ENCODE peak calls at places on chromosomes 3 and 15, in four cellular contexts. Y is GM12878, E is A549, K is K562. R is an unnamed sample.
A peak's percentile ranks its signal among the peaks of the same experiment; 100 is the strongest.

GRCh38 chr3:66618066-66618465 is 117.2 kb upstream of the LRIG1 start:
- DNase-seq in Y (no peak), E (no peak), K (no peak), R (no peak)

GRCh38 chr3:59273976-59274375 is 224.2 kb upstream of the CFAP20DC start:
- DNase-seq in Y (no peak), E (no peak), K (no peak), R (no peak)

GRCh38 chr15:87638554-87639083 is 617.9 kb downstream of the NTRK3 start:
- DNase-seq in Y (no peak), E (no peak), K (no peak), R (no peak)

GRCh38 chr3:126745760-126746394 is 41.8 kb downstream of the CHCHD6 start:
- DNase-seq in Y (no peak), E (no peak), K (no peak), R (no peak)

GRCh38 chr15:26972636-26973035 is 1.7 kb downstream of the GABRG3 start:
- DNase-seq in Y (no peak), E (no peak), K (no peak), R (no peak)

GRCh38 chr3:16060358-16060852 is 114.1 kb upstream of the GALNT15 start:
- DNase-seq in Y (no peak), E (peak; percentile 96), K (peak; percentile 6), R (peak; percentile 98)

GRCh38 chr15:96066126-96066525 is 264.4 kb upstream of the NR2F2 start:
- DNase-seq in Y (no peak), E (no peak), K (no peak), R (no peak)

GRCh38 chr3:132972333-132972732 is 65.9 kb upstream of the TMEM108 start:
- DNase-seq in Y (no peak), E (no peak), K (peak; percentile 1), R (no peak)

GRCh38 chr15:90862964-90863721 is 5.2 kb upstream of the FURIN start:
- DNase-seq in Y (no peak), E (no peak), K (no peak), R (no peak)

GRCh38 chr15:74789171-74789627 is 7.3 kb downstream of the CSK start:
- DNase-seq in Y (no peak), E (no peak), K (no peak), R (no peak)

GRCh38 chr15:41115088-41115651 is 910 bp downstream of the INO80 start:
- DNase-seq in Y (peak; percentile 25), E (no peak), K (no peak), R (peak; percentile 58)

GRCh38 chr3:128395500-128396125 is 71.1 kb downstream of the DNAJB8 start:
- DNase-seq in Y (no peak), E (no peak), K (peak; percentile 47), R (no peak)

GRCh38 chr3:128091586-128091985 is 32.0 kb downstream of the RUVBL1 start:
- DNase-seq in Y (no peak), E (no peak), K (no peak), R (no peak)

GRCh38 chr3:156763931-156764720 is 62.0 kb upstream of the LEKR1 start:
- DNase-seq in Y (no peak), E (no peak), K (no peak), R (no peak)

GRCh38 chr3:42847731-42848130 is 27.9 kb downstream of the CYP8B1 start:
- DNase-seq in Y (no peak), E (no peak), K (no peak), R (no peak)

GRCh38 chr3:161454615-161455014 is 42.0 kb upstream of the OTOL1 start:
- DNase-seq in Y (no peak), E (no peak), K (no peak), R (no peak)

GRCh38 chr3:117149577-117149976 is 440.0 kb downstream of the TUSC7 start:
- DNase-seq in Y (no peak), E (no peak), K (no peak), R (no peak)

GRCh38 chr3:37251993-37252392 is 77.6 kb upstream of the LRRFIP2 start:
- DNase-seq in Y (no peak), E (no peak), K (no peak), R (no peak)

GRCh38 chr3:117047951-117048705 is 338.5 kb downstream of the TUSC7 start:
- DNase-seq in Y (no peak), E (no peak), K (no peak), R (no peak)

GRCh38 chr3:11637901-11638668 is 5.6 kb downstream of the VGLL4 start:
- DNase-seq in Y (no peak), E (no peak), K (peak; percentile 12), R (no peak)

GRCh38 chr3:49723301-49723630 is 485 bp downstream of the GMPPB start:
- DNase-seq in Y (no peak), E (no peak), K (peak; percentile 63), R (peak; percentile 40)

GRCh38 chr15:81529444-81529950 is 155.5 kb upstream of the TMC3 start:
- DNase-seq in Y (no peak), E (no peak), K (no peak), R (no peak)

GRCh38 chr3:53493997-53494791 is at the start of gene CACNA1D:
- DNase-seq in Y (no peak), E (no peak), K (no peak), R (no peak)

GRCh38 chr3:43525941-43526607 is 95.7 kb downstream of the ANO10 start:
- DNase-seq in Y (no peak), E (no peak), K (no peak), R (no peak)

GRCh38 chr3:138271189-138271794 is 58.4 kb downstream of the NME9 start:
- DNase-seq in Y (peak; percentile 24), E (no peak), K (no peak), R (no peak)

GRCh38 chr3:169104541-169104940 is 559.0 kb downstream of the MECOM start:
- DNase-seq in Y (no peak), E (no peak), K (no peak), R (no peak)

GRCh38 chr3:78994174-78995027 is 773.4 kb downstream of the ROBO1 start:
- DNase-seq in Y (no peak), E (no peak), K (no peak), R (peak; percentile 66)

GRCh38 chr15:59885832-59886231 is 118.3 kb upstream of the FOXB1 start:
- DNase-seq in Y (no peak), E (no peak), K (no peak), R (no peak)

GRCh38 chr3:138437281-138437680 is 2.9 kb downstream of the ESYT3 start:
- DNase-seq in Y (no peak), E (no peak), K (no peak), R (no peak)

GRCh38 chr3:100769693-100770092 is 60.4 kb downstream of the TFG start:
- DNase-seq in Y (no peak), E (no peak), K (no peak), R (no peak)

GRCh38 chr3:36905545-36905944 is 39.3 kb downstream of the TRANK1 start:
- DNase-seq in Y (no peak), E (no peak), K (peak; percentile 46), R (no peak)

GRCh38 chr15:79601376-79601775 is 169.2 kb downstream of the MINAR1 start:
- DNase-seq in Y (no peak), E (no peak), K (no peak), R (no peak)

GRCh38 chr3:130849111-130849552 is 44.8 kb upstream of the ATP2C1 start:
- DNase-seq in Y (no peak), E (no peak), K (peak; percentile 59), R (no peak)

GRCh38 chr3:38724392-38724736 is 74.9 kb upstream of the SCN5A start:
- DNase-seq in Y (no peak), E (no peak), K (no peak), R (no peak)

GRCh38 chr3:17969985-17970568 is 227.6 kb upstream of the TBC1D5 start:
- DNase-seq in Y (no peak), E (no peak), K (no peak), R (no peak)

GRCh38 chr3:122021811-122022401 is at the start of gene ILDR1:
- DNase-seq in Y (no peak), E (peak; percentile 15), K (peak; percentile 5), R (no peak)

GRCh38 chr15:96115642-96116041 is 214.9 kb upstream of the NR2F2 start:
- DNase-seq in Y (no peak), E (no peak), K (no peak), R (no peak)

GRCh38 chr3:141998674-141999290 is 122.3 kb downstream of the ATP1B3 start:
- DNase-seq in Y (no peak), E (peak; percentile 7), K (no peak), R (peak; percentile 14)

GRCh38 chr3:85890043-85890555 is 931.3 kb downstream of the CADM2 start:
- DNase-seq in Y (no peak), E (no peak), K (no peak), R (no peak)
- TF ChIP-seq POLR2AphosphoS2 in Y (no peak), E (no peak), K (no peak), R (no peak)

GRCh38 chr15:69060041-69060481 is 45.6 kb downstream of the NOX5 start:
- DNase-seq in Y (no peak), E (no peak), K (no peak), R (no peak)

GRCh38 chr15:69055251-69055650 is 40.8 kb downstream of the NOX5 start:
- DNase-seq in Y (no peak), E (no peak), K (no peak), R (no peak)

GRCh38 chr15:69059170-69059943 is 44.9 kb downstream of the NOX5 start:
- DNase-seq in Y (peak; percentile 19), E (peak; percentile 99), K (peak; percentile 89), R (peak; percentile 83)

GRCh38 chr15:69060744-69061143 is 46.2 kb downstream of the NOX5 start:
- DNase-seq in Y (no peak), E (no peak), K (no peak), R (no peak)

GRCh38 chr15:69056365-69056764 is 41.9 kb downstream of the NOX5 start:
- DNase-seq in Y (no peak), E (no peak), K (no peak), R (no peak)
- TF ChIP-seq REST in Y (peak; percentile 56), E (peak; percentile 82), K (peak; percentile 81), R (peak; percentile 41)

DNA sequence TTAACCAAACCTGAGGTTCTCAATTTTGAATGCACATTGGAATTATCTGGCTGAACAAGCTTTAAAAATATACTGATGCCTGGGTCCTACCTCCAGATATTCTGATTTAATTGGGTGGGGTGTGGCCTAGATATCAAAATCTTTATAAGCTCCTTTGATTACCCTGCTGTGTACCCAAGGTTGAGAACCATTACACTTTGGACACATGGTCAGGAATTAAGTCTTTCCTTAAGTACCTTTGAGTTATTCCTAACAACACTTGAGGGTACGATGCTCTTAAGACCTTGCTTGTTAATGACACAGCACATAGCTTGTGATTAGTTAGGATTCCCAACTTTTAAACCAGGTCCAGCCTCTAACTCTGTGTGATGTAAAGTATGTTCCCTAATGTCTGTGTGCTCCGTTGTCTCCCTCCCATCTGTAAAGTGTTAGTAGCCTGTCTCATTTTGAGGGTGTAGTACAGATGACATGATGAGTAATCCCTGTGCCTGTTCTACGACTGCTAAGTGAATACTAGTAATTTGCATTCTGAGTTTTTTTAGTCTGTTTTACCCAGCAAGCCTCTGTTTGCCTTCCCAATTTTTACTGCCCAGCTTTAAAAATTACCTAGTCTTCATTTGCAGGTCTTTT is 154.9 kb downstream of the KLHL25 start:
- DNase-seq in Y (no peak), E (no peak), K (no peak), R (no peak)
- TF ChIP-seq POLR2AphosphoS2 in Y (no peak), E (no peak), K (no peak), R (no peak)

GRCh38 chr15:65285291-65286068 is 1.2 kb downstream of the PARP16 start:
- DNase-seq in Y (no peak), E (no peak), K (no peak), R (no peak)

GRCh38 chr15:65287515-65287845 is 797 bp upstream of the PARP16 start:
- DNase-seq in Y (no peak), E (no peak), K (no peak), R (no peak)

GRCh38 chr15:65286704-65287514 is at the start of gene PARP16:
- DNase-seq in Y (peak; percentile 77), E (peak; percentile 83), K (peak; percentile 93), R (peak; percentile 80)

GRCh38 chr15:65289261-65289854 is 2.7 kb upstream of the PARP16 start:
- DNase-seq in Y (no peak), E (no peak), K (no peak), R (no peak)

GRCh38 chr15:65286069-65286703 is 497 bp downstream of the PARP16 start:
- DNase-seq in Y (no peak), E (no peak), K (peak; percentile 51), R (peak; percentile 34)
- TF ChIP-seq REST in Y (no peak), E (no peak), K (no peak), R (no peak)